ENCODE peak calls at places on chromosomes 12 and 14, in six cellular contexts. I is GM23338, H is esophagus muscularis mucosa, D is suprapubic skin, E is transverse colon, Y is HL-60. X is an unnamed sample.

GRCh38 chr12:26271024-26271423 is 75.7 kb downstream of the SSPN start:
- DNase-seq in Y (no peak), D (no peak), I (no peak), E (no peak), H (peak; percentile 8), X (no peak)

GRCh38 chr14:93085916-93086315 is 29.8 kb downstream of the ITPK1 start:
- DNase-seq in I (peak; percentile 64), Y (peak; percentile 6), E (no peak), H (no peak), D (no peak), X (no peak)

GRCh38 chr12:70154087-70154486 is 89.1 kb upstream of the CNOT2 start:
- DNase-seq in D (no peak), H (no peak), I (no peak), Y (no peak), E (no peak), X (no peak)

GRCh38 chr14:59728294-59728693 is 142.3 kb downstream of the RTN1 start:
- DNase-seq in D (no peak), E (no peak), Y (no peak), I (no peak), H (no peak), X (no peak)

GRCh38 chr14:49505026-49505766 is 81.0 kb downstream of the RPS29 start:
- DNase-seq in I (peak; percentile 49), H (no peak), D (no peak), Y (peak; percentile 7), E (no peak), X (no peak)

GRCh38 chr12:92363295-92364146 is 217.9 kb upstream of the BTG1 start:
- DNase-seq in Y (no peak), E (peak; percentile 50), I (peak; percentile 2), D (no peak), H (no peak), X (no peak)

GRCh38 chr12:24539646-24540045 is 409.3 kb downstream of the BCAT1 start:
- DNase-seq in D (no peak), Y (no peak), H (no peak), I (no peak), E (no peak), X (no peak)

GRCh38 chr14:105301103-105301914 is 508 bp upstream of the BRF1 start:
- DNase-seq in D (peak; percentile 99), E (peak; percentile 100), Y (peak; percentile 97), I (peak; percentile 98), H (peak; percentile 99), X (peak; percentile 97)

GRCh38 chr14:92877757-92878431 is 45.1 kb upstream of the CHGA start:
- DNase-seq in Y (no peak), D (peak; percentile 67), I (peak; percentile 51), H (no peak), E (no peak), X (no peak)

GRCh38 chr12:21643758-21644157 is 13.9 kb downstream of the LDHB start:
- DNase-seq in D (no peak), Y (no peak), E (no peak), H (no peak), I (no peak), X (no peak)

GRCh38 chr14:59771577-59771976 is 99.0 kb downstream of the RTN1 start:
- DNase-seq in E (no peak), H (no peak), D (no peak), Y (no peak), I (no peak), X (no peak)

GRCh38 chr12:85626031-85626781 is 210.0 kb downstream of the RASSF9 start:
- DNase-seq in E (no peak), I (no peak), Y (no peak), D (no peak), H (no peak), X (no peak)

GRCh38 chr12:115572440-115572839 is 705.1 kb downstream of the MED13L start:
- DNase-seq in D (no peak), H (no peak), E (no peak), Y (no peak), I (peak; percentile 5), X (peak; percentile 43)

GRCh38 chr12:124036117-124037109 is 63.4 kb downstream of the ZNF664 start:
- DNase-seq in D (no peak), E (peak; percentile 35), H (no peak), I (peak; percentile 69), Y (peak; percentile 23), X (peak; percentile 34)

GRCh38 chr12:65526311-65526710 is 247.8 kb downstream of the MSRB3 start:
- DNase-seq in H (no peak), E (no peak), D (no peak), Y (no peak), I (no peak), X (no peak)

GRCh38 chr14:74571441-74571841 is 40.6 kb downstream of the LTBP2 start:
- DNase-seq in D (no peak), Y (no peak), E (no peak), H (no peak), I (no peak), X (no peak)

GRCh38 chr12:104680070-104680469 is 223.3 kb downstream of the CHST11 start:
- DNase-seq in E (no peak), I (peak; percentile 70), D (no peak), H (no peak), Y (peak; percentile 74), X (peak; percentile 22)

GRCh38 chr14:59847711-59848110 is 22.9 kb downstream of the RTN1 start:
- DNase-seq in H (no peak), D (no peak), I (no peak), Y (no peak), E (no peak), X (no peak)

GRCh38 chr14:50830044-50830931 is 674 bp downstream of the NIN start:
- DNase-seq in E (peak; percentile 52), I (peak; percentile 83), Y (peak; percentile 78), D (peak; percentile 74), H (peak; percentile 93), X (peak; percentile 41)

GRCh38 chr14:37787879-37788494 is 192.6 kb downstream of the TTC6 start:
- DNase-seq in E (no peak), H (no peak), Y (no peak), D (no peak), I (no peak), X (no peak)

GRCh38 chr12:96497800-96498199 is 8.4 kb downstream of the CFAP54 start:
- DNase-seq in I (no peak), D (no peak), H (no peak), E (no peak), Y (no peak), X (no peak)

GRCh38 chr12:5047729-5048128 is 4.0 kb downstream of the KCNA5 start:
- DNase-seq in H (no peak), I (no peak), D (no peak), Y (no peak), E (no peak), X (no peak)
- TF ChIP-seq POLR2AphosphoS5 in H (no peak), I (no peak), D (no peak), Y (no peak), E (no peak), X (no peak)

GRCh38 chr14:94424371-94424770 is 28.2 kb downstream of the SERPINA11 start:
- DNase-seq in D (no peak), Y (no peak), I (no peak), H (no peak), E (no peak), X (no peak)

GRCh38 chr14:94423465-94424056 is 29.0 kb downstream of the SERPINA11 start:
- DNase-seq in D (peak; percentile 70), E (peak; percentile 73), Y (peak; percentile 80), H (no peak), I (peak; percentile 95), X (no peak)

GRCh38 chr14:94421316-94421715 is 31.3 kb downstream of the SERPINA11 start:
- DNase-seq in D (no peak), I (no peak), Y (no peak), H (no peak), E (no peak), X (no peak)

GRCh38 chr14:94427016-94427613 is 25.5 kb downstream of the SERPINA11 start:
- DNase-seq in H (no peak), Y (no peak), D (no peak), E (no peak), I (no peak), X (no peak)

DNA sequence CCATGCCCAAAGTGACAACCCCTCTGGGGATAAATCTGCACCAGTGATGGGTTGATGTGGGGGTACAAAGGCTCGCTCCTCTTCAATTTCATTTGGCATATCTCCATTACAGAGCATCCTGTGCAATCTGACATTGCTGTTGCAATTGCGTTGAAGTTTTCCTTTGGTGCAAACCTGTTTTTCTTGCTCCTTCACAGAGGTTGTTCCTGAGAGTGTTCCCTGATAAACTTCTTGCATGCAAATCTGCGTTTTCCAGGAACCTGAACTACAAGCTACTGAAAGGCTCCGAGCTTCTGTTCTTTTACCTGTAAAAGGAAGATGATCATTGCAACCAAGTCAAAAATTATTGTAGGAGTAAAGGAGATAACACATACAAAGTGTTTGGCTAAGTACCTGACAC is 26.1 kb downstream of the SERPINA11 start:
- DNase-seq in Y (no peak), I (no peak), D (no peak), E (no peak), H (no peak), X (no peak)
- TF ChIP-seq POLR2AphosphoS5 in Y (no peak), I (no peak), D (no peak), E (no peak), H (no peak), X (no peak)

DNA sequence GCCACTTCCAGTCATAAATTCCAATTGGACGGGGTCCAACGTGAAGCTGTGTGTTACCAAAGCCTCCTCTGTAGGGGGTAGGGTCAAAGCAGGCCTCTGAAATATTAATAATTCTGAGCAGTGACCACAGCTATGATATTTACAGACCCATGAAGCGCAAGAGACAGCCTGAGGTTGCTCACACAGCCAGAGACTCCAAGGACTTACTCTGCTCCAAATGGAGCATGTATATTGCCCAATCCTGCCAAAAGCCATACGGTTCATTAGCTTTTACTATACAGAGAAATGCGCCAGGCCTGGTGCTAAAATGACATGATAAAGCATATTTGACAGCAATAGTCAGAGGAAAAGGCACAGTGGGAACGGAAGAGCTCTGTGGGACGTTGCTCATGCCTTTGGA is 151.3 kb downstream of the PAH start:
- DNase-seq in I (no peak), E (no peak), Y (no peak), H (no peak), D (no peak), X (no peak)
- TF ChIP-seq POLR2AphosphoS5 in I (no peak), E (no peak), Y (no peak), H (no peak), D (no peak), X (no peak)

DNA sequence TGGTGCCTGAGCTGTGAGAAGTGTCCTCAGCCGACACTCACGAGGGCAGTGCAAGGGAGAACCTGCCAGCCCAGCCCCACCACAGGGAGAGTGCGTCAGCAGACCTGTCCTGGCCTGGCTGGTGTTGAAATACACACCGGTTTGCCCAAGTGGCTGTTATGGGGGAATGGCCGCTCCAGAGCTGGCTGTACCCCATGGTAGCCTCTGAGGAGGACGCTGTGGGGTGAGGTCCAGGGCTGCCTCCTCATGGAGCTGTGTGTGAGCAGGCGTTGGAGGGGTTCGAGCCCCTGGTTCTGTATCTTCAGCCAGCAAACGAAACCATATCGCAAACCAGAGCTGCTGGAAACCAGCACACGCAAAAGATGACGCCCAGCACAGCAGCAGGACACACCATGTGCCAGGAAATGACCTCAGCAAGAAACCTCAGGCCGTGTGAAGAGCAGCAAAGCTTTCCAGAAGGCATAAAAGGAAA is 9.3 kb downstream of the ANKRD9 start:
- DNase-seq in H (no peak), I (no peak), E (peak; percentile 44), Y (peak; percentile 34), D (peak; percentile 85), X (no peak)
- TF ChIP-seq POLR2AphosphoS5 in H (peak; percentile 47), I (no peak), E (peak; percentile 6), Y (no peak), D (no peak), X (no peak)

X was measured in GM12892.